ENCODE peak calls at places on chromosomes 16 and 17, in four cellular contexts. W is fibroblast of lung, H is GM12865, Q is C1 segment of cervical spinal cord. X is an unnamed sample.

GRCh38 chr17:67520916-67521772 is 144.1 kb downstream of the PITPNC1 start:
- DNase-seq in H (no peak), W (no peak), Q (no peak), X (no peak)

GRCh38 chr16:87842209-87842869 is 27.0 kb downstream of the SLC7A5 start:
- DNase-seq in H (no peak), W (no peak), Q (no peak), X (no peak)

GRCh38 chr17:40177275-40177874 is at the start of gene RAPGEFL1:
- DNase-seq in Q (peak; percentile 52), W (peak; percentile 67), H (peak; percentile 82), X (peak; percentile 86)

GRCh38 chr17:28552201-28552999 is at the start of gene UNC119:
- DNase-seq in Q (peak; percentile 25), H (peak; percentile 84), W (peak; percentile 60), X (peak; percentile 84)

GRCh38 chr17:52606590-52606989 is 448.1 kb upstream of the CA10 start:
- DNase-seq in W (no peak), H (no peak), Q (no peak), X (no peak)

GRCh38 chr17:2723997-2724782 is 12.6 kb upstream of the CLUH start:
- DNase-seq in Q (no peak), H (no peak), W (no peak), X (no peak)

GRCh38 chr17:18172528-18173278 is 10.9 kb upstream of the ALKBH5 start:
- DNase-seq in H (no peak), W (no peak), Q (no peak), X (no peak)

GRCh38 chr17:57898487-57899311 is 48.9 kb upstream of the MRPS23 start:
- DNase-seq in W (peak; percentile 78), Q (no peak), H (no peak), X (no peak)

GRCh38 chr17:50986989-50987660 is 121.0 kb upstream of the TOB1 start:
- DNase-seq in H (no peak), Q (no peak), W (peak; percentile 73), X (no peak)

GRCh38 chr16:78783570-78784079 is 684.2 kb downstream of the WWOX start:
- DNase-seq in H (no peak), Q (no peak), W (no peak), X (no peak)

GRCh38 chr17:66169839-66170238 is 22.1 kb downstream of the CEP112 start:
- DNase-seq in Q (no peak), H (no peak), W (no peak), X (no peak)

GRCh38 chr16:48511071-48511540 is 98.9 kb downstream of the N4BP1 start:
- DNase-seq in W (peak; percentile 80), H (no peak), Q (no peak), X (no peak)

GRCh38 chr16:8621221-8621571 is 302 bp upstream of the METTL22 start:
- DNase-seq in Q (no peak), W (no peak), H (no peak), X (no peak)

GRCh38 chr16:23254338-23254737 is 47.8 kb upstream of the SCNN1B start:
- DNase-seq in Q (no peak), W (peak; percentile 93), H (no peak), X (no peak)

GRCh38 chr17:43479948-43480347 is 3.8 kb upstream of the DHX8 start:
- DNase-seq in H (no peak), W (no peak), Q (no peak), X (no peak)

GRCh38 chr16:11078812-11079459 is 134.6 kb downstream of the CLEC16A start:
- DNase-seq in H (no peak), W (peak; percentile 92), Q (no peak), X (no peak)

GRCh38 chr17:2170023-2170422 is 115.1 kb downstream of the HIC1 start:
- DNase-seq in H (peak; percentile 69), W (no peak), Q (no peak), X (no peak)

GRCh38 chr17:82943751-82944150 is 103.9 kb upstream of the ZNF750 start:
- DNase-seq in Q (no peak), H (no peak), W (no peak), X (peak; percentile 53)

X was measured in type B pancreatic cell.